ENCODE peak calls at places on chromosomes 5 and 9, in five cellular contexts. R is RWPE1; K is breast epithelium; M is transverse colon; H is CD4-positive, alpha-beta memory T cell. P is an unnamed sample.

GRCh38 chr9:137303893-137304382 is 1.9 kb upstream of the NRARP start:
- DNase-seq in R (no peak), K (no peak), M (no peak), H (no peak), P (no peak)

GRCh38 chr9:97737429-97737828 is 40.3 kb upstream of the XPA start:
- DNase-seq in R (peak; percentile 76), K (no peak), M (no peak), H (no peak), P (no peak)

GRCh38 chr9:107465467-107466451 is 23.8 kb downstream of the KLF4 start:
- DNase-seq in R (peak; percentile 83), K (peak; percentile 21), M (peak; percentile 75), H (no peak), P (peak; percentile 11)

GRCh38 chr9:90835206-90835605 is 33.6 kb downstream of the SYK start:
- DNase-seq in R (no peak), K (no peak), M (no peak), H (no peak), P (no peak)

GRCh38 chr9:36207546-36208012 is 16.9 kb downstream of the CLTA start:
- DNase-seq in R (no peak), K (no peak), M (no peak), H (no peak), P (no peak)

GRCh38 chr9:5994486-5994885 is 20.9 kb downstream of the RANBP6 start:
- DNase-seq in R (no peak), K (no peak), M (no peak), H (no peak), P (no peak)

GRCh38 chr9:82791685-82792084 is 271.3 kb downstream of the RASEF start:
- DNase-seq in R (no peak), K (no peak), M (no peak), H (no peak), P (no peak)

GRCh38 chr9:73023025-73023541 is 70.2 kb upstream of the ALDH1A1 start:
- DNase-seq in R (peak; percentile 64), K (no peak), M (peak; percentile 67), H (peak; percentile 41), P (no peak)

GRCh38 chr5:174720612-174721521 is 3.5 kb upstream of the MSX2 start:
- DNase-seq in R (no peak), K (no peak), M (no peak), H (no peak), P (no peak)
- H3K27ac ChIP-seq in R (no peak overlapping the region), K (no peak overlapping the region), M (no peak overlapping the region), H (no peak overlapping the region), P (no peak overlapping the region)

DNA sequence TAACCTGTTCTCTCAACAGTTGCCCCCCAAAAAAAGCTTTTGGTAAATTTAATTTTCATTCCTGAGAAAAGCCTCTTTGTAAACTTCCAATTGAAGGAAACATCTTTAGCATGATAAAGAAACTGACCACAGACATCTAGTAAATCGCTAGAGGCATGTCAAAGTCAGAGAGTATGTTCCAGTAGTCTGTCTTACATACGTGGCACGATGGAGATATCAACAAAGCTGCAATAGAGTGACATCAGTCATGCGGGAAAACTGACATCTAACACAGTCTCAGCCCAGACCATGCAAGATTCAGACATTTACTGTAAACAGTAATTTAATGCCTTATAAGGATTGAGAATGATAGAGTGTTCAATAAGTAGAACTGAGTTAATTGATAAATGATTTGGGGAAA is 45.1 kb downstream of the GARNL3 start:
- DNase-seq in R (no peak), K (no peak), M (no peak), H (no peak), P (no peak)
- H3K27ac ChIP-seq in R (no peak overlapping the region), K (no peak overlapping the region), M (no peak overlapping the region), H (no peak overlapping the region), P (no peak overlapping the region)

DNA sequence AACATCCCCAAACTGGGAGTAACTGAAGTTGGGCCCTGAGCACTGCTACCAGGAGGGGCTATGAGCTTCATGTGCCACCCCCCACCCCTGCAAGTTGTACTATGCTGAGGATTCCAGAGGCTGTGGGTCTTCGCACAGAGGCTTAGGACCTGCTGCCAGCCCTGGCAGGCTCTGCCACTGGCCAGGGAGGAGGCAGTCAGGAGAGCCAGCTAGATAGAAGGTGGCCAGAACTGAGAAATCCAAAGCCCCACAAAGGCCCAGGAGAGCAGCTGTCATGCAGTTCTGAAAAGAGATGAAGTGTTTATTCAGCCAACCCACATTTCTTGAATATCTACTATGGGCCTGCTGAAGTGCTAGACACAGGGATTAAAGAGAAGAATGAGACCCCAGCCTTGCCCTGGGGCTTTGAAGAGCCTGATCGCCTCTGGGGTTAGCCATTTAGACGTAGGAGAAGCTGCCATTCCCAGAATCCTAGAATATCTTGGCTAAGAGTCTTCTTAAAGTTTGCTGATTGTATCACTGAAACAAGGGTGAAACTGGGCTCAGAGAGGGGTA is 1.4 kb downstream of the ALAD start:
- DNase-seq in R (no peak), K (no peak), M (no peak), H (no peak), P (no peak)
- H3K27ac ChIP-seq in R (peak overlapping the region; percentile 65), K (peak overlapping the region; percentile 80), M (no peak overlapping the region), H (no peak overlapping the region), P (no peak overlapping the region)

GRCh38 chr9:129338701-129339445 is 160.8 kb upstream of the IER5L start:
- DNase-seq in R (no peak), K (peak; percentile 60), M (no peak), H (no peak), P (no peak)

GRCh38 chr9:129336601-129337286 is 158.7 kb upstream of the IER5L start:
- DNase-seq in R (no peak), K (peak; percentile 72), M (peak; percentile 47), H (peak; percentile 23), P (peak; percentile 21)

GRCh38 chr9:129335456-129336129 is 157.5 kb upstream of the IER5L start:
- DNase-seq in R (no peak), K (peak; percentile 52), M (no peak), H (no peak), P (no peak)

GRCh38 chr9:129336130-129336528 is 158.1 kb upstream of the IER5L start:
- DNase-seq in R (no peak), K (no peak), M (no peak), H (no peak), P (no peak)

GRCh38 chr9:129337287-129338140 is 159.5 kb upstream of the IER5L start:
- DNase-seq in R (no peak), K (no peak), M (no peak), H (no peak), P (no peak)
- H3K27ac ChIP-seq in R (peak overlapping the region; percentile 100), K (peak overlapping the region; percentile 96), M (peak overlapping the region; percentile 88), H (no peak overlapping the region), P (no peak overlapping the region)

GRCh38 chr9:110047232-110047954 is 160.6 kb downstream of the C9orf152 start:
- DNase-seq in R (no peak), K (no peak), M (no peak), H (no peak), P (no peak)

GRCh38 chr9:110049699-110050450 is 158.1 kb downstream of the C9orf152 start:
- DNase-seq in R (peak; percentile 50), K (no peak), M (peak; percentile 40), H (peak; percentile 0), P (peak; percentile 6)

GRCh38 chr9:110048976-110049698 is 158.8 kb downstream of the C9orf152 start:
- DNase-seq in R (peak; percentile 70), K (no peak), M (no peak), H (peak; percentile 4), P (peak; percentile 20)

GRCh38 chr9:110047955-110048472 is 159.9 kb downstream of the C9orf152 start:
- DNase-seq in R (no peak), K (no peak), M (no peak), H (no peak), P (no peak)

GRCh38 chr9:110048473-110048975 is 159.4 kb downstream of the C9orf152 start:
- DNase-seq in R (peak; percentile 87), K (peak; percentile 26), M (peak; percentile 84), H (peak; percentile 74), P (peak; percentile 80)
- H3K27ac ChIP-seq in R (peak overlapping the region; percentile 82), K (peak overlapping the region; percentile 71), M (peak overlapping the region; percentile 80), H (peak overlapping the region; percentile 34), P (peak overlapping the region; percentile 51)

GRCh38 chr9:115262477-115262876 is 144.5 kb upstream of the TNC start:
- DNase-seq in R (peak; percentile 98), K (peak; percentile 80), M (peak; percentile 87), H (no peak), P (no peak)
- H3K27ac ChIP-seq in R (peak overlapping the region; percentile 77), K (no peak overlapping the region), M (peak overlapping the region; percentile 48), H (no peak overlapping the region), P (no peak overlapping the region)

GRCh38 chr9:129678844-129679243 is 13.4 kb downstream of the PRRX2 start:
- DNase-seq in R (no peak), K (no peak), M (no peak), H (no peak), P (no peak)
- H3K27ac ChIP-seq in R (no peak overlapping the region), K (no peak overlapping the region), M (no peak overlapping the region), H (no peak overlapping the region), P (no peak overlapping the region)